ENCODE peak calls at places on chromosomes 11 and 22, in five cellular contexts. U, C, R, A and M are unnamed samples.

GRCh38 chr11:106391771-106392412 is 314.4 kb downstream of the AASDHPPT start:
- DNase-seq in A (no peak), R (no peak), U (no peak), C (peak), M (no peak)

GRCh38 chr22:41284465-41284864 is 1.5 kb downstream of the RANGAP1 start:
- DNase-seq in R (no peak), A (no peak), U (no peak), C (no peak), M (no peak)

GRCh38 chr11:17798253-17798652 is 63.7 kb downstream of the KCNC1 start:
- DNase-seq in R (no peak), A (no peak), U (no peak), C (no peak), M (no peak)

GRCh38 chr11:111522426-111522825 is 7.8 kb downstream of the HOATZ start:
- DNase-seq in R (no peak), C (no peak), U (no peak), A (no peak), M (no peak)

GRCh38 chr11:808427-809286 is 1.1 kb upstream of the RPLP2 start:
- DNase-seq in A (no peak), R (no peak), U (no peak), C (no peak), M (no peak)

GRCh38 chr11:89327885-89328284 is 150.2 kb downstream of the TYR start:
- DNase-seq in A (no peak), U (no peak), C (peak), R (no peak), M (no peak)

GRCh38 chr11:79609511-79609910 is 168.7 kb upstream of the TENM4 start:
- DNase-seq in C (no peak), R (no peak), U (no peak), A (no peak), M (no peak)

GRCh38 chr11:102292951-102293350 is 24.3 kb upstream of the BIRC3 start:
- DNase-seq in C (no peak), U (no peak), R (no peak), A (no peak), M (no peak)

GRCh38 chr22:30167327-30167726 is 79.2 kb downstream of the LIF start:
- DNase-seq in C (no peak), U (no peak), A (no peak), R (no peak), M (no peak)

GRCh38 chr22:28799125-28799833 is 1.1 kb downstream of the XBP1 start:
- DNase-seq in R (peak), C (peak), A (peak), U (peak), M (no peak)

GRCh38 chr11:110295086-110295485 is 1.3 kb downstream of the RDX start:
- DNase-seq in U (no peak), C (no peak), A (no peak), R (no peak), M (no peak)

GRCh38 chr22:45620707-45621106 is 50.9 kb upstream of the ATXN10 start:
- DNase-seq in A (no peak), U (no peak), R (no peak), C (no peak), M (no peak)

GRCh38 chr11:102599642-102600261 is 25.4 kb downstream of the MMP20 start:
- DNase-seq in A (peak), R (no peak), U (no peak), C (peak), M (peak)

GRCh38 chr22:40040927-40041326 is 46.2 kb downstream of the FAM83F start:
- DNase-seq in R (no peak), A (no peak), U (no peak), C (peak), M (no peak)